ENCODE peak calls at places on chromosomes 1 and 21, in five cellular contexts. T is activated gamma-delta T cell treated with Interleukin-2 at 50 U/mL for 16 hours; M is stimulated activated CD4-positive, alpha-beta T cell treated with anti-CD3 and anti-CD28 coated beads, Interleukin-1b, Interleukin-23, amount 100 ng/mL, for 24 hours; F is dermis blood vessel endothelial cell; Z is cardiac septum. P is an unnamed sample.

GRCh38 chr21:36355868-36356267 is 29.3 kb upstream of the CHAF1B start:
- DNase-seq in M (no peak), T (no peak), F (no peak), Z (no peak), P (no peak)

GRCh38 chr1:110053557-110054428 is 16.7 kb downstream of the ALX3 start:
- DNase-seq in F (peak; percentile 73), T (peak; percentile 66), M (peak; percentile 54), Z (no peak), P (peak; percentile 39)

GRCh38 chr1:47424336-47424982 is 8.4 kb downstream of the FOXE3 start:
- DNase-seq in Z (no peak), T (no peak), M (no peak), F (peak; percentile 64), P (peak; percentile 29)

GRCh38 chr1:182249201-182249676 is 142.4 kb downstream of the GLUL start:
- DNase-seq in M (peak; percentile 9), T (no peak), F (no peak), Z (no peak), P (no peak)

GRCh38 chr1:207050428-207050767 is 610 bp downstream of the YOD1 start:
- DNase-seq in M (no peak), Z (no peak), F (no peak), T (no peak), P (no peak)

GRCh38 chr1:152582647-152583046 is 2.3 kb upstream of the LCE3D start:
- DNase-seq in Z (no peak), M (no peak), F (no peak), T (no peak), P (no peak)

GRCh38 chr1:212838145-212838544 is 9.3 kb downstream of the SPATA45 start:
- DNase-seq in Z (no peak), M (no peak), F (no peak), T (no peak), P (no peak)

GRCh38 chr1:204929487-204930185 is 59.0 kb downstream of the NFASC start:
- DNase-seq in T (no peak), M (no peak), F (no peak), Z (peak; percentile 36), P (no peak)

GRCh38 chr21:42221581-42222345 is 2.8 kb downstream of the ABCG1 start:
- DNase-seq in F (peak; percentile 86), M (no peak), Z (peak; percentile 75), T (no peak), P (peak; percentile 69)

GRCh38 chr1:35808376-35809155 is 750 bp downstream of the AGO4 start:
- DNase-seq in M (no peak), T (peak; percentile 11), F (peak; percentile 53), Z (peak; percentile 78), P (peak; percentile 54)